ENCODE peak calls at places on chromosomes 5 and 9, in ten cellular contexts. One of them, this sample, is unnamed. For H3K4me1, the result is how much of the 10 kb centered on the place peaks cover.

GRCh38 chr5:176438959-176439757 is 9.0 kb upstream of the FAF2 start:
- DNase-seq in adrenal gland: no peak
- DNase-seq in gastrocnemius medialis: no peak
- DNase-seq in esophagus squamous epithelium: no peak
- DNase-seq in tibial nerve: no peak
- DNase-seq in HepG2: peak
- DNase-seq in spleen: no peak
- DNase-seq in IMR-90: peak
- DNase-seq in prostate gland: no peak
- DNase-seq in ovary: no peak
- DNase-seq in this sample: no peak

GRCh38 chr9:24210641-24211040 is 335.1 kb downstream of the IZUMO3 start:
- DNase-seq in ovary: no peak
- DNase-seq in HepG2: no peak
- DNase-seq in spleen: no peak
- DNase-seq in gastrocnemius medialis: no peak
- DNase-seq in esophagus squamous epithelium: no peak
- DNase-seq in tibial nerve: no peak
- DNase-seq in prostate gland: no peak
- DNase-seq in adrenal gland: no peak
- DNase-seq in IMR-90: no peak
- DNase-seq in this sample: no peak

GRCh38 chr9:128093016-128093415 is 25.0 kb downstream of the SLC25A25 start:
- DNase-seq in adrenal gland: no peak
- DNase-seq in HepG2: no peak
- DNase-seq in tibial nerve: no peak
- DNase-seq in prostate gland: no peak
- DNase-seq in IMR-90: no peak
- DNase-seq in ovary: no peak
- DNase-seq in gastrocnemius medialis: no peak
- DNase-seq in spleen: no peak
- DNase-seq in esophagus squamous epithelium: no peak
- DNase-seq in this sample: no peak

GRCh38 chr5:111680737-111681413 is 76.1 kb downstream of the NREP start:
- DNase-seq in esophagus squamous epithelium: no peak
- DNase-seq in spleen: no peak
- DNase-seq in HepG2: peak
- DNase-seq in tibial nerve: peak
- DNase-seq in gastrocnemius medialis: peak
- DNase-seq in adrenal gland: peak
- DNase-seq in IMR-90: peak
- DNase-seq in prostate gland: peak
- DNase-seq in ovary: peak
- DNase-seq in this sample: peak

GRCh38 chr9:69147041-69147834 is 26.8 kb upstream of the TJP2 start:
- DNase-seq in prostate gland: peak
- DNase-seq in ovary: no peak
- DNase-seq in esophagus squamous epithelium: no peak
- DNase-seq in gastrocnemius medialis: no peak
- DNase-seq in IMR-90: no peak
- DNase-seq in adrenal gland: no peak
- DNase-seq in tibial nerve: no peak
- DNase-seq in spleen: no peak
- DNase-seq in HepG2: no peak
- DNase-seq in this sample: no peak

GRCh38 chr5:38997579-38997978 is 76.6 kb downstream of the RICTOR start:
- DNase-seq in IMR-90: no peak
- DNase-seq in spleen: no peak
- DNase-seq in esophagus squamous epithelium: no peak
- DNase-seq in HepG2: no peak
- DNase-seq in adrenal gland: no peak
- DNase-seq in gastrocnemius medialis: no peak
- DNase-seq in prostate gland: no peak
- DNase-seq in ovary: no peak
- DNase-seq in tibial nerve: no peak
- DNase-seq in this sample: no peak

GRCh38 chr9:100474082-100474949 is 1.4 kb downstream of the TMEFF1 start:
- DNase-seq in adrenal gland: no peak
- DNase-seq in ovary: no peak
- DNase-seq in tibial nerve: no peak
- DNase-seq in prostate gland: no peak
- DNase-seq in esophagus squamous epithelium: no peak
- DNase-seq in gastrocnemius medialis: no peak
- DNase-seq in HepG2: no peak
- DNase-seq in spleen: no peak
- DNase-seq in IMR-90: no peak
- DNase-seq in this sample: no peak

GRCh38 chr5:95647886-95648860 is 1.6 kb downstream of the RFESD start:
- DNase-seq in esophagus squamous epithelium: no peak
- DNase-seq in spleen: no peak
- DNase-seq in gastrocnemius medialis: no peak
- DNase-seq in adrenal gland: no peak
- DNase-seq in ovary: no peak
- DNase-seq in prostate gland: no peak
- DNase-seq in IMR-90: peak
- DNase-seq in HepG2: no peak
- DNase-seq in tibial nerve: no peak
- DNase-seq in this sample: no peak

DNA sequence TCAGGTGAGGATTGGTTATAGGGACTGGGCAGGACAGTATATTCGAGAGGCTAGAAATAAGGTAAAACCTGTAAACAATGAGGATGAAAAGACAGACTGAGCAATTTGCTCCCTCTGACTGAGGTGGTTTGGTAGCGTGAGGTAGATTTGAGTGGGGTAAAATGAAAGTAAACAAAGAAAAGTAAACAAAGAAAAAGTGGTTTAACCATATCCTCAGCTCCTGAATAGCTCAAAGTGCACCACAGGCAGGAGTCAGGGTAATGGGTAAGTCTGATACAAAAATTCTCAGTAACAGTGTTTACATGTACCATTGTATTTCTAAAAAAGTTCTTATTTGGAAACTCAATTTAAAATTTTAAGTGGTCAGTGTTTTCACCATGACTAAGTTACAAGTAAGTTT is 203.1 kb upstream of the ARRDC3 start:
- DNase-seq in adrenal gland: no peak
- DNase-seq in IMR-90: no peak
- DNase-seq in gastrocnemius medialis: no peak
- DNase-seq in tibial nerve: no peak
- DNase-seq in prostate gland: no peak
- DNase-seq in spleen: no peak
- DNase-seq in ovary: no peak
- DNase-seq in esophagus squamous epithelium: no peak
- DNase-seq in HepG2: peak
- DNase-seq in this sample: no peak
- H3K4me3 ChIP-seq in adrenal gland: no peak
- H3K4me3 ChIP-seq in IMR-90: no peak
- H3K4me3 ChIP-seq in gastrocnemius medialis: no peak
- H3K4me3 ChIP-seq in tibial nerve: no peak
- H3K4me3 ChIP-seq in prostate gland: no peak
- H3K4me3 ChIP-seq in spleen: no peak
- H3K4me3 ChIP-seq in ovary: no peak
- H3K4me3 ChIP-seq in esophagus squamous epithelium: no peak
- H3K4me3 ChIP-seq in HepG2: no peak
- H3K4me3 ChIP-seq in this sample: no peak

DNA sequence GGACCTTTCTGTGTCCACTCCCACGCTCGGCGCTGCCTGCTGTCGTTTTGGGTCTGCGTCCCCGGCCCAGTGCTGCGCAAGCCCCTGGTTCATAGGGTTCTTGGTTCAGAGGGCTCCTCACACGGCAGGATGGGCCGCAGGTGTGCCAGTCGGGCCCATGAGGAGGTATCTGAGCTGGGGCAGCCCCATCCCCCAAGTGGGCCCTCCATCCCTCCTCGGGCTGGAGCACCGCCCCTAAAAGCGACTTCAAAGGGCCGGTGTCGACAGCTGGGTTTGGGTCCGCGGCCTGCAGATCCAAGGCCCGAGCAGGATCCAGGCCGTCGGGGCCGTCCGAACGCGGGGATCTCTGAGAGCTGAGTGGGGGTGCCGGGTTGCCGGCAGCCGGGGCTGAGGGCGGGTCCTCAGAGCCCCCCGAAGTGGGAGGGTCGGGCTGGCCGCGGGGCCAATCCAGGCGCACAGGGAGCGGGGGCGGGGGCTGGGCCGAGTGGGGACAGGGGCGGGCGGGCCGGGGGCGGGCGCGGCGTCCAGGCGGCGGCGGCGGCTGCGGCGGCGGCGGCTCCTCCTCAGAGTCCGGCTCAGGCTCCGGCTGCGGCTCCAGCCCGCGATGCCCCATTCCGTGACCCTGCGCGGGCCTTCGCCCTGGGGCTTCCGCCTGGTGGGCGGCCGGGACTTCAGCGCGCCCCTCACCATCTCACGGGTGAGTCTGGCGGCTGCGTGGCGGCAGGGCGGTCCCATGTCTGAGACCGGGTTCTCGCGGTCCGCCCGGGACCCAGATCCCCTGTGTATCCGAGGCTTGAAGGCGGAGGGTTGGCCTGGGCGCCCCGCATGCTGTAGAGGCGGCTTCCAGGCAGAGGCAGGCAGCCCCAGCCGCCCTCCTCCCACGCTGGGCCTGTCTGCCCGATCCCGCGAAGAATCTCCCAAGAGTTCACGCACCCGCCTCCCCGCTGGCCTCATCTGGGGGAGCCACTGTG is at the start of gene PDLIM4:
- DNase-seq in ovary: peak
- DNase-seq in prostate gland: peak
- DNase-seq in HepG2: no peak
- DNase-seq in IMR-90: no peak
- DNase-seq in esophagus squamous epithelium: no peak
- DNase-seq in spleen: peak
- DNase-seq in adrenal gland: peak
- DNase-seq in gastrocnemius medialis: no peak
- DNase-seq in tibial nerve: no peak
- DNase-seq in this sample: no peak
- TF ChIP-seq POLR2A in ovary: peak
- TF ChIP-seq POLR2A in prostate gland: peak
- TF ChIP-seq POLR2A in HepG2: no peak
- TF ChIP-seq POLR2A in IMR-90: peak
- TF ChIP-seq POLR2A in esophagus squamous epithelium: no peak
- TF ChIP-seq POLR2A in spleen: no peak
- TF ChIP-seq POLR2A in adrenal gland: peak
- TF ChIP-seq POLR2A in gastrocnemius medialis: peak
- TF ChIP-seq POLR2A in tibial nerve: no peak
- TF ChIP-seq POLR2A in this sample: no peak

DNA sequence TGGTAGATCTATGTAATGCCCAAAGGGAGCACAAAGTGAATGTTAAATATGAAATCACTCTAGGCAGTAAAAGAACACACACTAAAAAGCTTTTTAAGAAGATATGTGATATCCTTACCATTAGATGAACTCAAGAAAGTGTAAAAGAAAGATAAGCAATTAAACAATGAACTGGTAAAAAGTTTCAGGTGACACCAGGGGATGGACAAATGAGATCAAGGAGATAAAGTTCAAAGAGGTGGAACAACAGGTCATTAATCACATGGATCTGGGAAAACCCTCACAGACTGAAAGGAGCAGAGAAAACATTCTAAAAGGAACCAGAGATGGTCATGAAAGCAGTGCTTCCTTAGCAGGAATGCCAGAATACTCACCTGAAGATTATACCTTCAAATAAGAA is 40.7 kb downstream of the LHFPL2 start:
- DNase-seq in ovary: no peak
- DNase-seq in HepG2: no peak
- DNase-seq in spleen: no peak
- DNase-seq in gastrocnemius medialis: no peak
- DNase-seq in adrenal gland: no peak
- DNase-seq in tibial nerve: no peak
- DNase-seq in prostate gland: no peak
- DNase-seq in IMR-90: no peak
- DNase-seq in esophagus squamous epithelium: no peak
- DNase-seq in this sample: no peak
- H3K4me1 ChIP-seq in ovary: under half
- H3K4me1 ChIP-seq in HepG2: half or more
- H3K4me1 ChIP-seq in spleen: under half
- H3K4me1 ChIP-seq in gastrocnemius medialis: under half
- H3K4me1 ChIP-seq in adrenal gland: under half
- H3K4me1 ChIP-seq in tibial nerve: under half
- H3K4me1 ChIP-seq in prostate gland: under half
- H3K4me1 ChIP-seq in IMR-90: under half
- H3K4me1 ChIP-seq in esophagus squamous epithelium: half or more
- H3K4me1 ChIP-seq in this sample: under half

DNA sequence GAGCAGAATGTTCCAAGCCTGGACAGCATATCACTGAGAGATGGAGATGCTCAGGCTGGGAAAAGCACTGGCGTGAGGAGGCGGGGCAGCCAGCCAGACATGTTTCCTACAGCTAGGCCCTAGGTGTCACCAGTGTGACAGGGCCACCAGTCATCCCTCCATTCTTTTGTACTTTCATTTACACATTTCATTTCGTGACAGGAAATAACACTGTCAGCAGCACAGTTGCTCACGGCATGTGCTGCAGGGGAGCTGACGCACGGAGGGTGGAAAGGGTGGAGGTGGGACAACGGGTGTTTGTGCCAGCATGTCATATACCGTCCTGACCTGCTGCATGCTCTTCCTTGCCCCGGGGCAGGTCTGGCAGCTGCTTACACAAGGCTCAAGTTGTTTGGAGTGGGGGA is 14.8 kb upstream of the CEMIP2 start:
- DNase-seq in gastrocnemius medialis: no peak
- DNase-seq in spleen: peak
- DNase-seq in IMR-90: peak
- DNase-seq in esophagus squamous epithelium: no peak
- DNase-seq in HepG2: peak
- DNase-seq in prostate gland: no peak
- DNase-seq in adrenal gland: no peak
- DNase-seq in tibial nerve: no peak
- DNase-seq in ovary: no peak
- DNase-seq in this sample: no peak
- H3K4me3 ChIP-seq in gastrocnemius medialis: no peak
- H3K4me3 ChIP-seq in spleen: no peak
- H3K4me3 ChIP-seq in IMR-90: no peak
- H3K4me3 ChIP-seq in esophagus squamous epithelium: no peak
- H3K4me3 ChIP-seq in HepG2: peak
- H3K4me3 ChIP-seq in prostate gland: no peak
- H3K4me3 ChIP-seq in adrenal gland: no peak
- H3K4me3 ChIP-seq in tibial nerve: no peak
- H3K4me3 ChIP-seq in ovary: no peak
- H3K4me3 ChIP-seq in this sample: no peak

This sample was measured in heart left ventricle.